ENCODE peak calls at places on chromosomes 7 and 10, in nine cellular contexts. Y, A, J, M, G, Q, H, T and W are unnamed samples.

GRCh38 chr10:100847440-100847839 is 65.3 kb upstream of the SLF2 start:
- DNase-seq in Y (no peak), A (no peak), H (no peak), M (no peak), T (no peak), Q (no peak), J (no peak), G (no peak), W (no peak)

GRCh38 chr7:124276005-124276606 is 243.2 kb upstream of the TMEM229A start:
- DNase-seq in A (no peak), H (no peak), T (peak), G (no peak), Y (no peak), M (peak), Q (peak), J (peak), W (no peak)

GRCh38 chr10:44316187-44316921 is 68.5 kb downstream of the CXCL12 start:
- DNase-seq in G (no peak), H (no peak), M (peak), J (peak), Y (no peak), T (no peak), Q (no peak), A (no peak), W (no peak)

GRCh38 chr10:94286898-94287297 is 75.8 kb downstream of the NOC3L start:
- DNase-seq in Q (no peak), Y (no peak), J (no peak), T (no peak), G (no peak), H (no peak), M (no peak), A (no peak), W (no peak)

GRCh38 chr7:55154096-55154495 is 135.3 kb downstream of the EGFR start:
- DNase-seq in H (no peak), J (no peak), Q (no peak), T (no peak), A (no peak), Y (no peak), G (no peak), M (no peak), W (no peak)

GRCh38 chr7:37330775-37331174 is 117.9 kb downstream of the ELMO1 start:
- DNase-seq in M (no peak), H (no peak), T (no peak), Y (no peak), J (no peak), A (no peak), G (no peak), Q (no peak), W (no peak)

GRCh38 chr10:25304606-25305005 is 129.8 kb downstream of the GPR158 start:
- DNase-seq in A (no peak), Y (no peak), H (no peak), J (no peak), Q (no peak), G (no peak), M (no peak), T (no peak), W (no peak)

GRCh38 chr7:79420464-79420863 is 33.0 kb downstream of the MAGI2 start:
- DNase-seq in T (no peak), G (no peak), Q (no peak), A (no peak), Y (no peak), M (no peak), H (no peak), J (no peak), W (peak)

GRCh38 chr10:11082551-11082950 is 64.9 kb downstream of the CELF2 start:
- DNase-seq in T (no peak), J (no peak), G (no peak), M (no peak), A (no peak), H (no peak), Q (no peak), Y (no peak), W (no peak)

GRCh38 chr7:79949778-79950177 is 184.9 kb upstream of the GNAI1 start:
- DNase-seq in T (no peak), M (no peak), Y (no peak), J (no peak), H (no peak), G (no peak), A (no peak), Q (no peak), W (no peak)

GRCh38 chr7:110774066-110774465 is 316.9 kb upstream of the LRRN3 start:
- DNase-seq in M (no peak), Y (no peak), A (no peak), Q (no peak), G (no peak), H (no peak), T (no peak), J (no peak), W (no peak)

GRCh38 chr7:25014735-25015134 is 34.8 kb upstream of the OSBPL3 start:
- DNase-seq in Y (no peak), Q (no peak), M (no peak), J (no peak), H (no peak), G (no peak), A (no peak), T (no peak), W (no peak)

GRCh38 chr7:28955356-28955722 is 2.8 kb downstream of the TRIL start:
- DNase-seq in M (no peak), A (no peak), G (no peak), Q (no peak), T (no peak), H (no peak), Y (no peak), J (no peak), W (no peak)

GRCh38 chr7:19899517-19899916 is 126.1 kb upstream of the TMEM196 start:
- DNase-seq in H (no peak), G (no peak), Q (no peak), Y (no peak), J (no peak), T (no peak), M (no peak), A (no peak), W (peak)
- TF ChIP-seq CTCF in H (no peak), G (no peak), Q (no peak), Y (no peak), J (no peak), T (no peak), M (no peak), A (no peak), W (no peak)

GRCh38 chr7:77651544-77652162 is 44.6 kb upstream of the RSBN1L start:
- DNase-seq in Q (peak), T (peak), H (peak), G (no peak), Y (no peak), M (peak), A (no peak), J (no peak), W (no peak)
- TF ChIP-seq CTCF in Q (peak), T (peak), H (peak), G (peak), Y (peak), M (peak), A (peak), J (peak), W (peak)

GRCh38 chr7:143256325-143256724 is 6.9 kb upstream of the GSTK1 start:
- DNase-seq in T (no peak), H (no peak), G (no peak), Y (no peak), M (no peak), J (no peak), A (no peak), Q (no peak), W (no peak)
- TF ChIP-seq CTCF in T (no peak), H (no peak), G (no peak), Y (no peak), M (no peak), J (peak), A (no peak), Q (no peak), W (no peak)

GRCh38 chr7:112500619-112501018 is 19.8 kb downstream of the LSMEM1 start:
- DNase-seq in A (no peak), G (no peak), J (no peak), Q (no peak), Y (no peak), T (no peak), H (no peak), M (no peak), W (no peak)
- TF ChIP-seq CTCF in A (no peak), G (no peak), J (no peak), Q (no peak), Y (no peak), T (no peak), H (no peak), M (no peak), W (peak)